ENCODE peak calls at places on chromosomes 2 and 18, in five cellular contexts. H is HepG2, O is K562, Y is GM12878, M is SK-N-SH. T is an unnamed sample.

GRCh38 chr2:120904825-120905224 is 169.2 kb downstream of the GLI2 start:
- DNase-seq in H (no peak), O (no peak), Y (no peak), M (peak), T (no peak)

GRCh38 chr2:27776097-27776496 is 4.6 kb downstream of the MRPL33 start:
- DNase-seq in H (no peak), O (no peak), Y (no peak), M (no peak), T (no peak)

GRCh38 chr18:11327656-11328055 is 178.3 kb upstream of the PIEZO2 start:
- DNase-seq in H (no peak), O (no peak), Y (no peak), M (no peak), T (no peak)

GRCh38 chr2:180085144-180085543 is 78.0 kb upstream of the CWC22 start:
- DNase-seq in H (no peak), O (no peak), Y (no peak), M (no peak), T (no peak)

GRCh38 chr18:24270358-24270936 is 127.2 kb downstream of the OSBPL1A start:
- DNase-seq in H (no peak), O (no peak), Y (no peak), M (no peak), T (no peak)

GRCh38 chr2:112149866-112150435 is 11.8 kb downstream of the FBLN7 start:
- DNase-seq in H (no peak), O (no peak), Y (no peak), M (no peak), T (no peak)

GRCh38 chr2:37826611-37827010 is 98.5 kb upstream of the RMDN2 start:
- DNase-seq in H (no peak), O (no peak), Y (no peak), M (no peak), T (no peak)

GRCh38 chr2:71749671-71750101 is 296.3 kb downstream of the DYSF start:
- DNase-seq in H (no peak), O (no peak), Y (no peak), M (no peak), T (no peak)

GRCh38 chr18:7517852-7518251 is 49.3 kb upstream of the PTPRM start:
- DNase-seq in H (no peak), O (no peak), Y (no peak), M (no peak), T (no peak)

GRCh38 chr2:25674003-25674362 is 606 bp upstream of the DTNB start:
- DNase-seq in H (no peak), O (no peak), Y (no peak), M (no peak), T (no peak)

GRCh38 chr18:22828171-22828570 is 105.0 kb upstream of the RBBP8 start:
- DNase-seq in H (no peak), O (no peak), Y (no peak), M (no peak), T (no peak)

GRCh38 chr2:37871453-37872191 is 53.5 kb upstream of the RMDN2 start:
- DNase-seq in H (no peak), O (no peak), Y (no peak), M (no peak), T (no peak)

GRCh38 chr2:136008205-136008865 is 22.9 kb upstream of the DARS1 start:
- DNase-seq in H (no peak), O (no peak), Y (no peak), M (no peak), T (no peak)

GRCh38 chr2:101047774-101048173 is 45.7 kb downstream of the RPL31 start:
- DNase-seq in H (no peak), O (no peak), Y (no peak), M (no peak), T (no peak)

GRCh38 chr2:238391042-238391441 is 35.7 kb upstream of the ASB1 start:
- DNase-seq in H (no peak), O (no peak), Y (no peak), M (no peak), T (no peak)

GRCh38 chr18:51405683-51406477 is 208.4 kb upstream of the MEX3C start:
- DNase-seq in H (no peak), O (no peak), Y (no peak), M (no peak), T (no peak)

GRCh38 chr2:41127351-41127750 is 675.5 kb upstream of the SLC8A1 start:
- DNase-seq in H (no peak), O (no peak), Y (no peak), M (no peak), T (no peak)

GRCh38 chr2:85601771-85602475 is 575 bp downstream of the TMEM150A start:
- DNase-seq in H (peak), O (no peak), Y (no peak), M (peak), T (peak)

GRCh38 chr2:172710584-172711024 is 25.0 kb upstream of the RAPGEF4 start:
- DNase-seq in H (peak), O (peak), Y (no peak), M (peak), T (peak)

GRCh38 chr2:36568533-36569246 is 29.3 kb downstream of the FEZ2 start:
- DNase-seq in H (no peak), O (no peak), Y (no peak), M (no peak), T (no peak)

GRCh38 chr18:9153281-9153680 is 16.7 kb downstream of the ANKRD12 start:
- DNase-seq in H (no peak), O (no peak), Y (no peak), M (no peak), T (no peak)

GRCh38 chr2:16259010-16259409 is 318.7 kb downstream of the MYCN start:
- DNase-seq in H (no peak), O (no peak), Y (no peak), M (no peak), T (peak)

GRCh38 chr18:32422978-32423740 is 47.5 kb downstream of the GAREM1 start:
- DNase-seq in H (no peak), O (no peak), Y (no peak), M (no peak), T (no peak)

GRCh38 chr2:45323344-45323743 is 287.7 kb downstream of the SRBD1 start:
- DNase-seq in H (no peak), O (no peak), Y (no peak), M (no peak), T (no peak)

GRCh38 chr2:138294451-138294850 is 207.1 kb upstream of the SPOPL start:
- DNase-seq in H (no peak), O (no peak), Y (no peak), M (no peak), T (no peak)

GRCh38 chr2:218002792-218003191 is at the start of gene TNS1:
- DNase-seq in H (no peak), O (no peak), Y (no peak), M (peak), T (no peak)

GRCh38 chr2:26184555-26185303 is 11.8 kb downstream of the GAREM2 start:
- DNase-seq in H (no peak), O (peak), Y (peak), M (peak), T (no peak)

GRCh38 chr2:15708865-15709820 is 117.5 kb downstream of the DDX1 start:
- DNase-seq in H (no peak), O (no peak), Y (no peak), M (no peak), T (no peak)

GRCh38 chr18:13374468-13375301 is 156.1 kb downstream of the LDLRAD4 start:
- DNase-seq in H (no peak), O (no peak), Y (no peak), M (peak), T (no peak)

GRCh38 chr2:32865399-32866068 is 81.2 kb upstream of the LTBP1 start:
- DNase-seq in H (no peak), O (no peak), Y (no peak), M (no peak), T (no peak)

GRCh38 chr2:129751409-129751808 is 228.1 kb upstream of the RAB6C start:
- DNase-seq in H (no peak), O (no peak), Y (no peak), M (no peak), T (no peak)

GRCh38 chr2:47984041-47984440 is 77.7 kb upstream of the FBXO11 start:
- DNase-seq in H (no peak), O (peak), Y (no peak), M (no peak), T (no peak)

GRCh38 chr18:23422751-23423418 is 30.2 kb upstream of the RIOK3 start:
- DNase-seq in H (peak), O (peak), Y (peak), M (peak), T (no peak)

GRCh38 chr2:149021761-149022160 is 16.7 kb upstream of the LYPD6B start:
- DNase-seq in H (no peak), O (no peak), Y (peak), M (no peak), T (no peak)

GRCh38 chr2:213980883-213981282 is 430.0 kb upstream of the VWC2L start:
- DNase-seq in H (no peak), O (no peak), Y (no peak), M (no peak), T (no peak)

GRCh38 chr2:74735544-74735943 is 81.5 kb downstream of the SEMA4F start:
- DNase-seq in H (no peak), O (no peak), Y (no peak), M (peak), T (no peak)

GRCh38 chr2:105889046-105889445 is 144.3 kb downstream of the NCK2 start:
- DNase-seq in H (no peak), O (no peak), Y (no peak), M (no peak), T (peak)
- TF ChIP-seq JUND in H (no peak), O (no peak), Y (no peak), M (no peak), T (no peak)

GRCh38 chr2:231384970-231385369 is 10.5 kb upstream of the B3GNT7 start:
- DNase-seq in H (no peak), O (no peak), Y (no peak), M (no peak), T (no peak)

GRCh38 chr2:231388725-231389346 is 6.7 kb upstream of the B3GNT7 start:
- DNase-seq in H (no peak), O (no peak), Y (no peak), M (peak), T (no peak)

GRCh38 chr2:231387904-231388724 is 7.4 kb upstream of the B3GNT7 start:
- DNase-seq in H (peak), O (no peak), Y (no peak), M (peak), T (no peak)

GRCh38 chr2:231385429-231385828 is 10.1 kb upstream of the B3GNT7 start:
- DNase-seq in H (no peak), O (no peak), Y (no peak), M (no peak), T (no peak)

GRCh38 chr2:231386446-231386845 is 9.1 kb upstream of the B3GNT7 start:
- DNase-seq in H (no peak), O (no peak), Y (no peak), M (no peak), T (no peak)
- TF ChIP-seq JUND in H (no peak), O (no peak), Y (no peak), M (no peak), T (no peak)

DNA sequence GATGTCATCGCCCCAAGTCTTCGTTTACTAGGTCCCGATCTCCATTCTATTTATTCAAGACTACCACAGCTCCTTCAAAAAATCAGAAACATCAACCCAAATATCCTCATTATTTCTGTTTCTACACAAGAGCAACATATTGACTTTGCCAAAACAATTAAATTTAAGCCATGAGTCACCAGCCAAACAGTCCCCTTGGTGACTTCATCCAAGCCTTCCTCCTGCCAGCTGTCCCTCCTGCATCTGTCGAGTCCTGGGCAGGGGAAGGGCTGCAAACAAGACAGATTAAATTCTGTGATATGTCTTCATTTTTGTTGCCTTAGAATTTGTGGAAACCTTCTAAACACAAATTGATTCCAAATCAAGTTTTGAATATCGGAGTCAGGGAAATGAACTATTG is 110.3 kb downstream of the SP3 start:
- DNase-seq in H (no peak), O (no peak), Y (no peak), M (no peak), T (no peak)
- TF ChIP-seq JUND in H (no peak), O (no peak), Y (no peak), M (no peak), T (no peak)

GRCh38 chr2:181680937-181681811 is 857 bp upstream of the NEUROD1 start:
- DNase-seq in H (no peak), O (no peak), Y (no peak), M (no peak), T (no peak)
- TF ChIP-seq JUND in H (no peak), O (no peak), Y (no peak), M (no peak), T (no peak)

GRCh38 chr2:200635251-200635650 is 49.4 kb downstream of the AOX1 start:
- DNase-seq in H (no peak), O (no peak), Y (no peak), M (no peak), T (no peak)
- TF ChIP-seq JUND in H (no peak), O (no peak), Y (no peak), M (no peak), T (no peak)

GRCh38 chr2:19669605-19670004 is 232.2 kb downstream of the TTC32 start:
- DNase-seq in H (no peak), O (no peak), Y (no peak), M (no peak), T (no peak)

GRCh38 chr2:19669126-19669525 is 232.7 kb downstream of the TTC32 start:
- DNase-seq in H (no peak), O (no peak), Y (no peak), M (no peak), T (no peak)

GRCh38 chr2:19664651-19665050 is 237.1 kb downstream of the TTC32 start:
- DNase-seq in H (no peak), O (no peak), Y (no peak), M (no peak), T (no peak)

GRCh38 chr2:19667536-19667949 is 234.2 kb downstream of the TTC32 start:
- DNase-seq in H (no peak), O (no peak), Y (no peak), M (no peak), T (no peak)

GRCh38 chr2:19667085-19667484 is 234.7 kb downstream of the TTC32 start:
- DNase-seq in H (no peak), O (no peak), Y (no peak), M (no peak), T (no peak)
- TF ChIP-seq JUND in H (no peak), O (no peak), Y (no peak), M (no peak), T (no peak)

DNA sequence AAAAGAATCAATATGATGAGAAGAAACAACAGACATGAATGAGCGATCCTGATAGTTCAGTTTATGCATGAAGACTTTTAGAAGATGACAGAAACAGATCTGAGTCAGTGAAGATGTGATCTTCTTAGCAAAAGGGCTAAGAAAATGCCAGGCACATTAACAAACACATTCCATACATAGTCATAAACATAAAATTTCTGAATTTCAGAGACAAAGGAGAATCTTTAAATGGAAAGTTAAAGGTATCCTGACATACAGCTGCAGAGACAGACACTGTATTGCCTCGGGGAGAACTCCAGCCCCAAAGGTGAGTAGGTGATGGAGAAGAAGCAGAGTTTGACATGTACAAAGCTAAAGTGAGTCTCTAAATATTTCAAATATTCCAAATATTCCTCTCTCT is 40.6 kb upstream of the FN1 start:
- DNase-seq in H (no peak), O (no peak), Y (no peak), M (no peak), T (no peak)
- TF ChIP-seq JUND in H (no peak), O (no peak), Y (no peak), M (peak), T (no peak)

GRCh38 chr2:224449212-224450147 is 47.6 kb upstream of the FAM124B start:
- DNase-seq in H (peak), O (peak), Y (no peak), M (peak), T (no peak)
- TF ChIP-seq JUND in H (no peak), O (no peak), Y (no peak), M (no peak), T (no peak)

GRCh38 chr18:5955861-5956260 is 60.5 kb upstream of the TMEM200C start:
- DNase-seq in H (no peak), O (no peak), Y (no peak), M (no peak), T (no peak)
- TF ChIP-seq JUND in H (no peak), O (no peak), Y (no peak), M (no peak), T (no peak)